ENCODE peak calls at places on chromosomes 7 and 10, in four cellular contexts. Y, R, U and Q are unnamed samples.

GRCh38 chr10:132153616-132154217 is 33.0 kb upstream of the DPYSL4 start:
- DNase-seq in R (no peak), U (no peak), Y (no peak), Q (no peak)

GRCh38 chr10:43370671-43371215 is 693 bp upstream of the FXYD4 start:
- DNase-seq in Y (no peak), R (no peak), U (no peak), Q (no peak)

GRCh38 chr7:74284781-74285259 is 4.4 kb upstream of the CLIP2 start:
- DNase-seq in R (no peak), Y (no peak), U (peak), Q (peak)

GRCh38 chr7:145884716-145885514 is 231.7 kb upstream of the CNTNAP2 start:
- DNase-seq in Y (no peak), U (no peak), R (no peak), Q (no peak)

GRCh38 chr7:130719550-130719949 is 14.5 kb downstream of the KLF14 start:
- DNase-seq in R (no peak), Y (no peak), U (no peak), Q (no peak)

GRCh38 chr10:5817322-5818047 is 4.3 kb upstream of the GDI2 start:
- DNase-seq in U (no peak), Y (no peak), R (no peak), Q (no peak)

GRCh38 chr7:81887098-81887497 is 117.3 kb upstream of the HGF start:
- DNase-seq in U (no peak), R (peak), Y (peak), Q (no peak)

GRCh38 chr7:23106491-23106800 is 861 bp downstream of the KLHL7 start:
- DNase-seq in Y (peak), U (peak), R (no peak), Q (no peak)

GRCh38 chr7:94266278-94266677 is 128.4 kb upstream of the COL1A2 start:
- DNase-seq in U (no peak), R (no peak), Y (peak), Q (peak)

GRCh38 chr10:55158643-55159042 is 357.6 kb upstream of the PCDH15 start:
- DNase-seq in R (no peak), U (no peak), Y (no peak), Q (no peak)

GRCh38 chr10:17290226-17290625 is 62.2 kb downstream of the VIM start:
- DNase-seq in R (no peak), U (peak), Y (peak), Q (no peak)

GRCh38 chr7:157056957-157057902 is 46.8 kb upstream of the MNX1 start:
- DNase-seq in R (no peak), U (no peak), Y (no peak), Q (no peak)

GRCh38 chr10:51170518-51171245 is 96.4 kb downstream of the PRKG1 start:
- DNase-seq in Y (peak), R (no peak), U (no peak), Q (no peak)

GRCh38 chr7:157495177-157495553 is 158.4 kb downstream of the DNAJB6 start:
- DNase-seq in R (no peak), Y (no peak), U (no peak), Q (no peak)

GRCh38 chr7:123455965-123456364 is 78.4 kb downstream of the IQUB start:
- DNase-seq in U (no peak), Y (no peak), R (no peak), Q (no peak)

GRCh38 chr10:28914721-28915120 is 237.4 kb downstream of the BAMBI start:
- DNase-seq in R (no peak), U (no peak), Y (no peak), Q (no peak)

GRCh38 chr7:72072901-72073300 is 339.2 kb downstream of the CALN1 start:
- DNase-seq in Y (no peak), U (no peak), R (no peak), Q (no peak)

GRCh38 chr7:27116019-27116411 is 13.5 kb upstream of the HOXA2 start:
- DNase-seq in R (no peak), Y (peak), U (no peak), Q (peak)

GRCh38 chr10:29470355-29470705 is 164.4 kb downstream of the SVIL start:
- DNase-seq in Y (no peak), U (peak), R (no peak), Q (no peak)

GRCh38 chr10:132077091-132077490 is 11.3 kb downstream of the JAKMIP3 start:
- DNase-seq in U (no peak), R (no peak), Y (no peak), Q (no peak)

GRCh38 chr7:99002146-99002826 is 124.0 kb downstream of the TRRAP start:
- DNase-seq in R (no peak), U (no peak), Y (no peak), Q (no peak)

GRCh38 chr10:49446031-49446430 is 50.1 kb upstream of the DRGX start:
- DNase-seq in Y (no peak), R (no peak), U (no peak), Q (no peak)

DNA sequence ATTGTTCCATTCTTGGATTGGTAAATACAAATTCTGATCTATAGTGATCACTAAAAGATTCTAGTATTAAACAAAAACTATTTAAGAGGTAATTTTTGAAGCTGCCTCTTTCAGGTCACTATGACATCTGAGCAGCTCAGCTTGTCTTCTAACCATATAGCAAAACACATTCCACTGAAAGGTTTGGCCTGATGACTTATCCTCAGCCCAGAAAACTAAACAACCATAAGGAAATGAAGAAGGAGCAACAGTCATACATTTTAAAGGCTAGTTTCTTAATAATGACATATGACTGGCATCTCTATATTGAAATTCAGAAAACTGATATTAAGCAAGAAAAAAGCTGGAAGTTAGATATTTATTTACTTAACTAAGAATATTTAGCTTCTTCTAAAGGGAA is 24.6 kb downstream of the NT5C2 start:
- DNase-seq in R (no peak), Y (peak), U (no peak), Q (no peak)
- H3K4me3 ChIP-seq in R (no peak), Y (no peak), U (no peak), Q (no peak)

GRCh38 chr10:78013564-78013963 is 15.8 kb downstream of the POLR3A start:
- DNase-seq in R (no peak), Y (no peak), U (no peak), Q (no peak)

GRCh38 chr10:78010278-78010677 is 19.0 kb downstream of the POLR3A start:
- DNase-seq in Y (no peak), U (no peak), R (no peak), Q (no peak)

GRCh38 chr10:78011065-78011464 is 18.2 kb downstream of the POLR3A start:
- DNase-seq in R (no peak), U (no peak), Y (no peak), Q (no peak)

GRCh38 chr10:78017856-78018255 is 11.5 kb downstream of the POLR3A start:
- DNase-seq in Y (no peak), R (no peak), U (no peak), Q (no peak)

DNA sequence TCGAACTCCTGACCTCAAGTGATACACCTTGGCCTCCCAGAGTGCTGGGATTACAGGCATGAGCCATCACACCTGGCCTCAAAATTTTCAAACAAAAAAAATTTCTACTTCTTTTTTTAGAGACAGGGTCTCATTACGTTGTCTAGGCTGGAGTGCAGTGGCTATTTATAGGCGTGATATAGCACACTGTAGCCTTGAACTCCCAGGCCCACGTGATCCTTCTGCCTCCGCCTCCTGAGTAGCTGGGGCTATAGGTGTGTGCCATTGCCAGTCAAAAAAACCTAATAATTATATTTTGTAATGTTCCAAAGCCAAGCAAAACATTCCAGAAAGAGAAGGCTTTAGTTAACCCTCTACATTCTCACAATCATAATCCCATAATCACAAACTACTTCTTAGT is 13.8 kb downstream of the POLR3A start:
- DNase-seq in Y (no peak), U (no peak), R (no peak), Q (no peak)
- H3K9ac ChIP-seq in Y (no peak), U (no peak), R (no peak), Q (no peak)

GRCh38 chr7:101120315-101120714 is 6.6 kb upstream of the SERPINE1 start:
- DNase-seq in R (no peak), U (no peak), Y (no peak), Q (no peak)
- TF ChIP-seq CTCF in R (no peak), U (no peak), Y (no peak), Q (no peak)

DNA sequence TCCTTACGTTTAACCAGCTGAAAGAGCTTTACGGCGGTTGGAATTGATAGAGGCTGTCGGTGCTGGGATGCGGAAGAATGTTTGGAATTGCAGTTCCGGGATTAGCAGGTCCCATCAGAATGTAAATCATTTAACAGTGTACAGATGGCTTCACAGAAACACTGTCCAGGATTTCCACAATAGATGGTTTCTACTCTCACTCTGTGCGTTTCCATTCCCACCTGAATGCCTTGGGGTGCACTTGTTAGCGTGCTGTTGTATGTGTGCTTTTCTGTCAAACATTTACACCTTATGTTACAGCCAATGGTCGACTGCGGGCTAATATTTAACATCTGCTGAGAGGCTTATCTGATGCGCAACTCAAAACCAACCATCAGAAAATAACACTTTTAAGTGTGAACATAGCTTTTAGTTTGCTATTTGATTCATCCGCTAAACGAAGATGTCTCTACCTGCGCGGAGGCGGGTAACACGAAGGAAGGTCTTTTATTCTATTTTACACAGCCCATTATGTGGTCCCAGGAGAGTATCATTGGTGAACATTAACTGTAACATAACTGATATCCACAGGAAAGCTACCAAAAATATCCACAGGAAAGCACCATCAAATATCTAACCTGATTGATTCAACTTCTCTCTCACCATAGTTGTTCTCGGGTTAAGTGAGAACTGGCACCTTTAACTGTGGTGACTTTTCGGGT is 179.0 kb downstream of the PRPF18 start:
- DNase-seq in U (peak), Y (no peak), R (no peak), Q (peak)
- H3K4me3 ChIP-seq in U (no peak), Y (no peak), R (no peak), Q (no peak)

GRCh38 chr7:2513702-2514101 is 5.9 kb upstream of the LFNG start:
- DNase-seq in Y (no peak), R (no peak), U (no peak), Q (no peak)

GRCh38 chr7:2512179-2512644 is 7.4 kb upstream of the LFNG start:
- DNase-seq in R (no peak), U (no peak), Y (no peak), Q (peak)

GRCh38 chr7:2510909-2511768 is 8.4 kb upstream of the LFNG start:
- DNase-seq in Y (no peak), R (no peak), U (peak), Q (peak)

GRCh38 chr7:2511769-2512168 is 7.8 kb upstream of the LFNG start:
- DNase-seq in R (no peak), Y (no peak), U (no peak), Q (no peak)

DNA sequence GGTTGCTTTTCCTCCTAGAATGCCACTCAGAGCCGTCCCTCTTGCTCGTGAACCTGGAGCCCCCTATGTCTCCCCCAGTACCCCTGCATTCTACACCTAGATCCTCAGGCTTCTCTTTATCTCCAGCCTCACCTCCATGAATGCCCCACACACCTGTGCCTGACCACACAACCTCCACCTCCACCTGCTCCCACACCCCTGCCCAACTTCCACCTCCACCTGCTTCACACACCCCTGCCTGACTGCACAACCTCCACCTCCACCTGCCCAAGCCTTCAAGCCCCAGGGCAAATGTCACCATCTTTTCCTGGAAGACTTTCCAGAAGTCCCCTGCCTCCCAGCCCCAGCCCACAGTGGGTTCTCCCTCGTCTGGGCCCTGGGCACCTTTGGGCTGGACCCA is 6.9 kb upstream of the LFNG start:
- DNase-seq in U (no peak), Y (no peak), R (no peak), Q (no peak)
- H3K9ac ChIP-seq in U (no peak), Y (no peak), R (no peak), Q (no peak)

GRCh38 chr10:125231116-125231812 is 70.9 kb upstream of the CTBP2 start:
- DNase-seq in R (no peak), Y (peak), U (no peak), Q (no peak)
- TF ChIP-seq CTCF in R (no peak), Y (peak), U (no peak), Q (no peak)

GRCh38 chr7:4738711-4739527 is 36.5 kb upstream of the AP5Z1 start:
- DNase-seq in R (peak), U (peak), Y (peak), Q (no peak)
- H3K4me3 ChIP-seq in R (peak), U (no peak), Y (peak), Q (no peak)

DNA sequence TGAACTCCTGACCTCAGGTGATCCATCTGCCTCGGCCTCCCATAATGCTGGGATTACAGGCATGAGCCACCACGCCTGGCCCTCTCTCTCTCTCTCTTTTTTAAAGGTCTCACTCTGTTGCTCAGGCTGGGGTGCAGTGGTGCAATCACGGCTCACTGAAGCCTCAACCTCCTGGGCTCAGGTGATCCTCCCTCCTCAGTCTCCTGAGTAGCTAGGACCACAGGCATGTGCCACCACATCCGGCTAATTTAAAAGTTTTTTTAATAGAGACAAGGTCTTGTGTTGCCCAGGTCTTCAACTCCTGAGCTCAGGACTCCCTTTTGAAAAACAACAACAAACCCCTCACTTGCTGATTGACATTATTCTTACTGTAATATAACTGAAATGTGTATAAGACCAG is 11.6 kb downstream of the PALD1 start:
- DNase-seq in Y (no peak), R (peak), U (no peak), Q (no peak)
- H3K9ac ChIP-seq in Y (no peak), R (no peak), U (no peak), Q (no peak)

DNA sequence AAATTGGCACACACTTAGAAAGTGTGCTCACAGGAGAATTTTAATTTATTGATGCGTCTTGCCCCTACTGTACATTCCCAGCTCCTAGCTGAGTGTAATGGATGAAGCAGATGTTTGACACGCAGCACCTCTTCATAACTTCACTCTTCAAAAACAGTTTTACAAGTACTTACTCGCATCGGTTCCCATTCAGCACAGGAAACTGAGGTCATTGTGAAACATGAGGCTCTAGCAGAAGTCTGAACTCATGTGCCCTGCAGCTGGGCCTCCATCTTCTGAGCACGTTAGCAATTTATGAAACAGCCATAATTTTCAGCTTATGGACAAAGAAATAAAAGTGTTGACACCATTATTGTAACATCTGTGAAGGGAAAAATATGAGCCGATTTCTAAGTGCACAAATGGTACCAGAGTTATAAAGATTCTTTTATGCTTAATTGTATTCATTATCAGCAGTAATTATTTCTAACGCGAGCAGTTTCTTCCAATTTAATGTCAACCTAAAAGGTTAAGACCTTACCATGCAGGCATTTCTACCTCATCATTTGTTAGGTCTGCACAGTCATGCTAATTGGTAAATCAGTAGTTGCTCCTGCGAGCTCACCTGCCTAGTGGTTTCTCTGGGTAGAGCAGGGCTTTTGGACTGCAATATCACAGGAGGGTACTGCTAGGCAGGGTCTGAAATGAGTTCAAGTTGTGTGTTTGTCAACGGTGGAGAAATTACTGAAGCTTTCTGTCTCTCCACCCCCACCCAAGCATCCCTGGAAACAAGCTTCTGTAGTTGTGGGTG is 558.7 kb upstream of the MGMT start:
- DNase-seq in Y (no peak), R (peak), U (no peak), Q (no peak)
- TF ChIP-seq CTCF in Y (no peak), R (peak), U (peak), Q (no peak)

GRCh38 chr10:58514102-58514472 is 1.4 kb downstream of the BICC1 start:
- DNase-seq in R (no peak), U (no peak), Y (no peak), Q (no peak)
- H3K4me3 ChIP-seq in R (no peak), U (peak), Y (peak), Q (peak)